ENCODE peak calls at places on chromosomes 6 and 20, in eight cellular contexts. C, L, V, O, T, X, W and D are unnamed samples.
A peak's percentile ranks its signal among the peaks of the same experiment; 100 is the strongest.

GRCh38 chr6:93779086-93779858 is 359.9 kb upstream of the EPHA7 start:
- DNase-seq in C (no peak), L (no peak), V (no peak), O (peak; percentile 31), T (no peak), X (no peak), W (no peak), D (no peak)

GRCh38 chr6:136059308-136059707 is 190.8 kb downstream of the MTFR2 start:
- DNase-seq in C (no peak), L (no peak), V (no peak), O (no peak), T (no peak), X (no peak), W (no peak), D (no peak)

GRCh38 chr20:50460115-50460607 is 50.0 kb upstream of the PTPN1 start:
- DNase-seq in C (no peak), L (no peak), V (peak; percentile 39), O (no peak), T (no peak), X (no peak), W (no peak), D (no peak)

GRCh38 chr6:7914311-7914710 is 3.7 kb upstream of the TXNDC5 start:
- DNase-seq in C (no peak), L (no peak), V (no peak), O (no peak), T (no peak), X (no peak), W (no peak), D (no peak)

GRCh38 chr20:35558981-35559693 is 17.3 kb downstream of the ERGIC3 start:
- DNase-seq in C (no peak), L (no peak), V (no peak), O (no peak), T (no peak), X (no peak), W (peak; percentile 49), D (no peak)

GRCh38 chr20:48483667-48484066 is 344.1 kb downstream of the PREX1 start:
- DNase-seq in C (no peak), L (no peak), V (no peak), O (no peak), T (no peak), X (no peak), W (no peak), D (no peak)

GRCh38 chr20:44031822-44032582 is 117.3 kb downstream of the TOX2 start:
- DNase-seq in C (peak; percentile 40), L (no peak), V (no peak), O (no peak), T (no peak), X (no peak), W (no peak), D (no peak)

GRCh38 chr6:153437193-153437592 is 306.1 kb upstream of the RGS17 start:
- DNase-seq in C (no peak), L (no peak), V (no peak), O (no peak), T (no peak), X (no peak), W (no peak), D (no peak)

GRCh38 chr6:111841822-111842221 is 31.4 kb downstream of the FYN start:
- DNase-seq in C (peak; percentile 70), L (no peak), V (peak; percentile 51), O (peak; percentile 74), T (no peak), X (no peak), W (no peak), D (no peak)

GRCh38 chr6:148348778-148349177 is 6.1 kb downstream of the SASH1 start:
- DNase-seq in C (no peak), L (no peak), V (no peak), O (no peak), T (no peak), X (no peak), W (no peak), D (no peak)

GRCh38 chr20:3935295-3935955 is 46.2 kb downstream of the PANK2 start:
- DNase-seq in C (no peak), L (no peak), V (no peak), O (no peak), T (peak; percentile 59), X (no peak), W (peak; percentile 67), D (no peak)

GRCh38 chr6:87333591-87334181 is 4.6 kb upstream of the GJB7 start:
- DNase-seq in C (no peak), L (no peak), V (no peak), O (no peak), T (no peak), X (no peak), W (no peak), D (no peak)

GRCh38 chr6:156776470-156776840 is 723 bp upstream of the ARID1B start:
- DNase-seq in C (no peak), L (no peak), V (no peak), O (no peak), T (no peak), X (no peak), W (no peak), D (no peak)

GRCh38 chr20:62513991-62514390 is 38.2 kb upstream of the GATA5 start:
- DNase-seq in C (no peak), L (no peak), V (no peak), O (no peak), T (no peak), X (no peak), W (no peak), D (no peak)
- H3K9me3 ChIP-seq in C (no peaks in the 10 kb centered on the region), L (no peaks in the 10 kb centered on the region), V (no peaks in the 10 kb centered on the region), O (no peaks in the 10 kb centered on the region), T (no peaks in the 10 kb centered on the region), X (no peaks in the 10 kb centered on the region), W (no peaks in the 10 kb centered on the region), D (no peaks in the 10 kb centered on the region)

GRCh38 chr20:29690274-29690673 is 1567.2 kb upstream of the DEFB115 start:
- DNase-seq in C (no peak), L (peak; percentile 38), V (no peak), O (no peak), T (no peak), X (no peak), W (peak; percentile 35), D (no peak)

GRCh38 chr20:29689411-29690225 is 1567.8 kb upstream of the DEFB115 start:
- DNase-seq in C (no peak), L (peak; percentile 32), V (no peak), O (no peak), T (no peak), X (no peak), W (peak; percentile 41), D (no peak)

DNA sequence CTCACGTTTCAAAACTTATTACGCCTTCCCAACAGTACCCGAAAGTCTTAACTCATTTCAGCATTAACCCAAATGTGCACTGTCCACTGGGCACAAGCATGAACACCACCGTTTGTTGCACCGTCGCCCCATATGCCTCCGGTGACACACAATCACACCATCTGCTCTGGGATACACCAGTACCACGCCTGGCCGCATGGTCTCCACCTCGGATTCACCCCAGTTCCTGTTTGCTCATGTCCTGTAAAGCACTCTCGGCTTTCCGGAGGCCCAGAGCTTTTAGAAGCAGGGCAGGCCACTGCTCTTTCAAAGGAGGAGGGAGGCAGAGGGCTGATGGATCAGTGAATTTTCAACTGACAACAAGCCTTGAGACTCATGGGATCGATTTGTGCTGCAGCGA is 1570.0 kb upstream of the DEFB115 start:
- DNase-seq in C (no peak), L (no peak), V (no peak), O (no peak), T (no peak), X (no peak), W (no peak), D (no peak)
- H3K9me3 ChIP-seq in C (no peaks in the 10 kb centered on the region), L (peaks cover 5% of the 10 kb centered on the region), V (peaks cover 19% of the 10 kb centered on the region), O (peaks cover 2% of the 10 kb centered on the region), T (no peaks in the 10 kb centered on the region), X (peaks cover 47% of the 10 kb centered on the region), W (no peaks in the 10 kb centered on the region), D (no peaks in the 10 kb centered on the region)

GRCh38 chr6:22789315-22789714 is 219.9 kb downstream of the HDGFL1 start:
- DNase-seq in C (no peak), L (no peak), V (no peak), O (no peak), T (no peak), X (no peak), W (no peak), D (no peak)

GRCh38 chr6:22788038-22788437 is 218.7 kb downstream of the HDGFL1 start:
- DNase-seq in C (no peak), L (no peak), V (no peak), O (no peak), T (no peak), X (no peak), W (no peak), D (no peak)

GRCh38 chr6:22783921-22784320 is 214.6 kb downstream of the HDGFL1 start:
- DNase-seq in C (no peak), L (no peak), V (no peak), O (no peak), T (no peak), X (no peak), W (no peak), D (no peak)

GRCh38 chr6:22785036-22785435 is 215.7 kb downstream of the HDGFL1 start:
- DNase-seq in C (no peak), L (no peak), V (no peak), O (peak; percentile 11), T (no peak), X (no peak), W (no peak), D (no peak)

DNA sequence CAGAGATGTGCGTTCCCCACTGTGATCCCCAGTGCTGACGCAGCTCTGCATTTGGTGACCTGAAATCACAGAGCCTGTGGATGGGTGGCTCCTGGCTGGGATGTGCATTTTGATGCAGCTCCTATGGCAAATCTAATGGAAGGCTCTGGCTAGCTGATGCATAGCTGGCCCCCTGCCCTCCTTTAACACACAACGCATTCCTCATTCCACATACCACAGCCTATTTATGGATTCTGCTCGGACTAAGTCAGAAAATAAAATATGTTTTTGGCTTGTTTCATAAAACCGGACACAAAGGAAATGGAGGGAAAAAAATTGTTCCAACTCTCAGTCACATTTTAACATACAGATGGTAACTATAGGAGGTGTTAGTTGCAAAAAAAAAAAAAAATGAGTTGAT is 215.2 kb downstream of the HDGFL1 start:
- DNase-seq in C (no peak), L (no peak), V (no peak), O (no peak), T (no peak), X (no peak), W (no peak), D (no peak)
- H3K9me3 ChIP-seq in C (no peaks in the 10 kb centered on the region), L (peaks cover 6% of the 10 kb centered on the region), V (peaks cover 6% of the 10 kb centered on the region), O (no peaks in the 10 kb centered on the region), T (no peaks in the 10 kb centered on the region), X (no peaks in the 10 kb centered on the region), W (no peaks in the 10 kb centered on the region), D (no peaks in the 10 kb centered on the region)

GRCh38 chr20:30606990-30607389 is 650.5 kb upstream of the DEFB115 start:
- DNase-seq in C (no peak), L (no peak), V (no peak), O (no peak), T (no peak), X (no peak), W (no peak), D (no peak)

GRCh38 chr20:30611239-30611984 is 646.1 kb upstream of the DEFB115 start:
- DNase-seq in C (no peak), L (no peak), V (no peak), O (no peak), T (no peak), X (no peak), W (no peak), D (no peak)

GRCh38 chr20:30612344-30612743 is 645.1 kb upstream of the DEFB115 start:
- DNase-seq in C (no peak), L (no peak), V (no peak), O (no peak), T (no peak), X (no peak), W (no peak), D (no peak)

GRCh38 chr20:30610751-30611150 is 646.7 kb upstream of the DEFB115 start:
- DNase-seq in C (no peak), L (no peak), V (no peak), O (no peak), T (no peak), X (no peak), W (no peak), D (no peak)

GRCh38 chr20:30610044-30610693 is 647.3 kb upstream of the DEFB115 start:
- DNase-seq in C (no peak), L (no peak), V (no peak), O (no peak), T (no peak), X (no peak), W (no peak), D (no peak)
- H3K9me3 ChIP-seq in C (no peaks in the 10 kb centered on the region), L (peaks cover 8% of the 10 kb centered on the region), V (peaks cover 23% of the 10 kb centered on the region), O (peaks cover 9% of the 10 kb centered on the region), T (no peaks in the 10 kb centered on the region), X (peaks cover 95% of the 10 kb centered on the region), W (peaks cover 19% of the 10 kb centered on the region), D (peaks cover 6% of the 10 kb centered on the region)